ENCODE peak calls at places on chromosomes 1 and 21, in ten cellular contexts. K is cardiac muscle cell, I is lung, R is small intestine, M is pancreas, B is A549, D is fibroblast of lung, L is thoracic aorta, E is thyroid gland, W is colonic mucosa. U is an unnamed sample.
A peak's percentile ranks its signal among the peaks of the same experiment; 100 is the strongest.

GRCh38 chr1:108708726-108709660 is 3.7 kb upstream of the FNDC7 start:
- DNase-seq in K (peak; percentile 59), I (no peak), R (peak; percentile 41), M (no peak), B (peak; percentile 44), D (no peak), L (no peak), E (peak; percentile 13), W (peak; percentile 41), U (no peak)

GRCh38 chr1:53639996-53640695 is 98.8 kb downstream of the GLIS1 start:
- DNase-seq in K (no peak), I (no peak), R (no peak), M (no peak), B (no peak), D (no peak), L (no peak), E (no peak), W (no peak), U (no peak)

GRCh38 chr1:203649551-203650011 is 22.9 kb downstream of the ATP2B4 start:
- DNase-seq in K (no peak), I (no peak), R (no peak), M (no peak), B (no peak), D (no peak), L (no peak), E (no peak), W (no peak), U (no peak)

GRCh38 chr21:45217010-45217409 is 70.7 kb downstream of the POFUT2 start:
- DNase-seq in K (no peak), I (no peak), R (no peak), M (no peak), B (no peak), D (no peak), L (no peak), E (no peak), W (no peak), U (no peak)

GRCh38 chr1:110341146-110341871 is 2.1 kb downstream of the RBM15 start:
- DNase-seq in K (no peak), I (no peak), R (no peak), M (peak; percentile 22), B (no peak), D (no peak), L (no peak), E (no peak), W (no peak), U (no peak)

GRCh38 chr1:110241516-110241915 is 31.4 kb downstream of the KCNC4 start:
- DNase-seq in K (no peak), I (no peak), R (no peak), M (no peak), B (no peak), D (no peak), L (no peak), E (no peak), W (no peak), U (no peak)

GRCh38 chr1:161730050-161730564 is 8.8 kb downstream of the FCRLB start:
- DNase-seq in K (peak; percentile 44), I (no peak), R (no peak), M (no peak), B (no peak), D (peak; percentile 72), L (no peak), E (no peak), W (no peak), U (no peak)

GRCh38 chr1:42439940-42440339 is 15.9 kb downstream of the ZMYND12 start:
- DNase-seq in K (peak; percentile 26), I (no peak), R (peak; percentile 29), M (no peak), B (peak; percentile 42), D (peak; percentile 88), L (no peak), E (no peak), W (no peak), U (peak; percentile 28)

GRCh38 chr1:16396591-16396990 is 29.5 kb downstream of the SZRD1 start:
- DNase-seq in K (peak; percentile 88), I (no peak), R (no peak), M (no peak), B (no peak), D (peak; percentile 89), L (no peak), E (no peak), W (no peak), U (no peak)

GRCh38 chr1:10962483-10962882 is 50.0 kb upstream of the TARDBP start:
- DNase-seq in K (peak; percentile 68), I (no peak), R (peak; percentile 40), M (peak; percentile 84), B (no peak), D (peak; percentile 48), L (no peak), E (peak; percentile 82), W (no peak), U (no peak)

GRCh38 chr1:22229374-22229773 is 86.5 kb upstream of the WNT4 start:
- DNase-seq in K (peak; percentile 71), I (no peak), R (peak; percentile 27), M (no peak), B (peak; percentile 64), D (peak; percentile 43), L (no peak), E (no peak), W (no peak), U (no peak)

GRCh38 chr1:161013104-161013590 is 7.8 kb downstream of the F11R start:
- DNase-seq in K (peak; percentile 62), I (no peak), R (no peak), M (no peak), B (no peak), D (no peak), L (no peak), E (no peak), W (no peak), U (peak; percentile 56)

GRCh38 chr1:53896673-53897229 is 2.8 kb downstream of the DIO1 start:
- DNase-seq in K (peak; percentile 79), I (no peak), R (no peak), M (no peak), B (no peak), D (peak; percentile 87), L (no peak), E (peak; percentile 37), W (no peak), U (peak; percentile 50)

GRCh38 chr1:2163205-2163604 is 31.4 kb downstream of the FAAP20 start:
- DNase-seq in K (no peak), I (no peak), R (no peak), M (no peak), B (no peak), D (no peak), L (no peak), E (no peak), W (no peak), U (no peak)

GRCh38 chr1:226574044-226574443 is 25.5 kb downstream of the STUM start:
- DNase-seq in K (no peak), I (no peak), R (peak; percentile 25), M (no peak), B (no peak), D (no peak), L (no peak), E (no peak), W (no peak), U (no peak)

GRCh38 chr1:40750326-40750975 is 33.1 kb upstream of the KCNQ4 start:
- DNase-seq in K (no peak), I (no peak), R (no peak), M (no peak), B (no peak), D (peak; percentile 17), L (no peak), E (no peak), W (no peak), U (no peak)

GRCh38 chr1:12174789-12175455 is 8.1 kb downstream of the TNFRSF1B start:
- DNase-seq in K (peak; percentile 52), I (no peak), R (no peak), M (no peak), B (no peak), D (no peak), L (no peak), E (no peak), W (no peak), U (no peak)

GRCh38 chr1:58283380-58284338 is 262.9 kb downstream of the OMA1 start:
- DNase-seq in K (no peak), I (no peak), R (no peak), M (no peak), B (no peak), D (no peak), L (no peak), E (no peak), W (no peak), U (no peak)

GRCh38 chr1:225445644-225446297 is 17.9 kb upstream of the LBR start:
- DNase-seq in K (peak; percentile 38), I (no peak), R (no peak), M (peak; percentile 10), B (no peak), D (no peak), L (no peak), E (peak; percentile 65), W (peak; percentile 70), U (no peak)
- H3K4me3 ChIP-seq in K (no peak overlapping the region), I (no peak overlapping the region), R (no peak overlapping the region), M (no peak overlapping the region), B (no peak overlapping the region), D (no peak overlapping the region), L (no peak overlapping the region), E (no peak overlapping the region), W (no peak overlapping the region), U (no peak overlapping the region)

GRCh38 chr1:89863165-89863835 is 42.5 kb downstream of the LRRC8D start:
- DNase-seq in K (no peak), I (no peak), R (no peak), M (no peak), B (no peak), D (no peak), L (no peak), E (no peak), W (no peak), U (no peak)
- H3K27ac ChIP-seq in K (no peak overlapping the region), I (no peak overlapping the region), R (no peak overlapping the region), M (no peak overlapping the region), B (no peak overlapping the region), D (no peak overlapping the region), L (no peak overlapping the region), E (no peak overlapping the region), W (no peak overlapping the region), U (no peak overlapping the region)

GRCh38 chr21:33368124-33368523 is 35.1 kb upstream of the IFNGR2 start:
- DNase-seq in K (no peak), I (no peak), R (peak; percentile 30), M (no peak), B (no peak), D (no peak), L (no peak), E (no peak), W (no peak), U (no peak)
- H3K9me3 ChIP-seq in K (no peaks in the 10 kb centered on the region), I (peaks cover 14% of the 10 kb centered on the region), R (no peaks in the 10 kb centered on the region), M (no peaks in the 10 kb centered on the region), B (peaks cover 14% of the 10 kb centered on the region), D (no peaks in the 10 kb centered on the region), L (peaks cover 22% of the 10 kb centered on the region), E (no peaks in the 10 kb centered on the region), W (no peaks in the 10 kb centered on the region), U (peaks cover 18% of the 10 kb centered on the region)

DNA sequence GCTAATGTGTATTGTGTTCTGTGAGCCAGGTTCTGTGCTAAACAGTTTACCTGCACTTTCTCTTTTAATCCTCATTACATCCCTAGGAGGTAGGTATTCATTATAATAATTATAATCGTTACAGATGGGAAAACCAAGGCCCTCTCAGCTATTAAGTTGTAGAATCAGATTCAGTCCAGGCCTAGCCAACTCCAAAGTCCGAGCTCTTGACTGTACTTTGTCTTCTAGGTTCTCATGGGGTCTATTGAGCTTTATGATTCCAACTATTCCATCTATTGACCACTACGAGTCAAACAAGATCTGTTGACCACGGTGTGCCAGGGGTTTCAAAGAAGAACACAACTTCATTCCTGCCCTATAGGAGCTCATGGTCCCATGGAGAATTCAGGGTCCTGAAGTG is 2.0 kb downstream of the IFNLR1 start:
- DNase-seq in K (no peak), I (no peak), R (peak; percentile 62), M (no peak), B (no peak), D (no peak), L (no peak), E (no peak), W (no peak), U (no peak)
- H3K4me3 ChIP-seq in K (no peak overlapping the region), I (no peak overlapping the region), R (no peak overlapping the region), M (no peak overlapping the region), B (no peak overlapping the region), D (no peak overlapping the region), L (no peak overlapping the region), E (no peak overlapping the region), W (no peak overlapping the region), U (no peak overlapping the region)